ENCODE peak calls at places on chromosome X, in four cellular contexts. T is Calu3, X is retinal pigment epithelial cell, A is GM20000. Y is an unnamed sample.

GRCh38 chrX:102604327-102604726 is 5.0 kb downstream of the ARMCX5 start:
- DNase-seq in T (no peak), X (no peak), A (no peak), Y (no peak)

GRCh38 chrX:48902776-48903175 is 5.0 kb downstream of the PQBP1 start:
- DNase-seq in A (no peak), X (no peak), T (no peak), Y (no peak)

GRCh38 chrX:132467029-132467428 is 21.8 kb downstream of the MBNL3 start:
- DNase-seq in A (no peak), T (no peak), X (peak; percentile 48), Y (peak; percentile 34)

GRCh38 chrX:56588397-56589188 is 25.2 kb downstream of the UBQLN2 start:
- DNase-seq in T (no peak), A (no peak), X (no peak), Y (no peak)

GRCh38 chrX:78104447-78105176 is 564 bp downstream of the PGK1 start:
- DNase-seq in A (peak; percentile 18), T (peak; percentile 33), X (no peak), Y (peak; percentile 13)

GRCh38 chrX:9595131-9595530 is 130.3 kb downstream of the TBL1X start:
- DNase-seq in T (no peak), A (no peak), X (no peak), Y (no peak)

GRCh38 chrX:41250867-41251266 is 83.1 kb upstream of the DDX3X start:
- DNase-seq in T (no peak), A (no peak), X (no peak), Y (no peak)

GRCh38 chrX:19568422-19568821 is 53.1 kb upstream of the MAP3K15 start:
- DNase-seq in A (no peak), X (no peak), T (no peak), Y (no peak)

GRCh38 chrX:155857561-155857960 is 23.6 kb upstream of the VAMP7 start:
- DNase-seq in T (peak; percentile 8), X (no peak), A (no peak), Y (no peak)

GRCh38 chrX:133587071-133587470 is 171.8 kb upstream of the GPC4 start:
- DNase-seq in X (no peak), T (no peak), A (no peak), Y (no peak)

GRCh38 chrX:53263597-53264094 is 17.7 kb downstream of the IQSEC2 start:
- DNase-seq in X (no peak), T (peak; percentile 39), A (no peak), Y (peak; percentile 81)

GRCh38 chrX:31021537-31021936 is 50.3 kb downstream of the FTHL17 start:
- DNase-seq in A (no peak), T (no peak), X (no peak), Y (no peak)

GRCh38 chrX:140572724-140573123 is 67.9 kb upstream of the SOX3 start:
- DNase-seq in T (peak; percentile 16), X (no peak), A (peak; percentile 6), Y (peak; percentile 0)

GRCh38 chrX:118347131-118347530 is 1.2 kb downstream of the WDR44 start:
- DNase-seq in X (no peak), A (no peak), T (no peak), Y (peak; percentile 57)

GRCh38 chrX:94493405-94493804 is 819.4 kb downstream of the FAM133A start:
- DNase-seq in A (no peak), X (no peak), T (no peak), Y (no peak)

GRCh38 chrX:152428089-152428488 is 23.0 kb downstream of the GABRA3 start:
- DNase-seq in A (no peak), T (no peak), X (no peak), Y (no peak)

GRCh38 chrX:69060631-69061408 is 104.4 kb downstream of the PJA1 start:
- DNase-seq in A (peak; percentile 20), T (peak; percentile 53), X (no peak), Y (no peak)

GRCh38 chrX:31209005-31209612 is 137.3 kb upstream of the FTHL17 start:
- DNase-seq in T (no peak), A (no peak), X (no peak), Y (peak; percentile 83)

GRCh38 chrX:49166914-49167739 is 4.6 kb downstream of the MAGIX start:
- DNase-seq in A (no peak), T (peak; percentile 70), X (no peak), Y (peak; percentile 74)

GRCh38 chrX:103536071-103536470 is 16.8 kb upstream of the RAB40A start:
- DNase-seq in T (no peak), A (no peak), X (no peak), Y (no peak)

GRCh38 chrX:31223817-31224216 is 152.0 kb upstream of the FTHL17 start:
- DNase-seq in T (no peak), X (peak; percentile 15), A (peak; percentile 5), Y (peak; percentile 52)

GRCh38 chrX:44143061-44143602 is 169.9 kb upstream of the NDP start:
- DNase-seq in A (no peak), X (no peak), T (no peak), Y (no peak)

GRCh38 chrX:66399273-66399672 is 235.2 kb downstream of the HEPH start:
- DNase-seq in A (no peak), X (no peak), T (no peak), Y (no peak)

GRCh38 chrX:26958261-26958660 is 504.9 kb downstream of the PPP4R3C start:
- DNase-seq in A (no peak), T (no peak), X (no peak), Y (no peak)

GRCh38 chrX:74535633-74536141 is 78.7 kb downstream of the RLIM start:
- DNase-seq in A (peak; percentile 51), T (peak; percentile 26), X (no peak), Y (peak; percentile 31)

GRCh38 chrX:54540289-54540688 is 10.3 kb downstream of the GNL3L start:
- DNase-seq in A (no peak), X (no peak), T (no peak), Y (peak; percentile 69)

DNA sequence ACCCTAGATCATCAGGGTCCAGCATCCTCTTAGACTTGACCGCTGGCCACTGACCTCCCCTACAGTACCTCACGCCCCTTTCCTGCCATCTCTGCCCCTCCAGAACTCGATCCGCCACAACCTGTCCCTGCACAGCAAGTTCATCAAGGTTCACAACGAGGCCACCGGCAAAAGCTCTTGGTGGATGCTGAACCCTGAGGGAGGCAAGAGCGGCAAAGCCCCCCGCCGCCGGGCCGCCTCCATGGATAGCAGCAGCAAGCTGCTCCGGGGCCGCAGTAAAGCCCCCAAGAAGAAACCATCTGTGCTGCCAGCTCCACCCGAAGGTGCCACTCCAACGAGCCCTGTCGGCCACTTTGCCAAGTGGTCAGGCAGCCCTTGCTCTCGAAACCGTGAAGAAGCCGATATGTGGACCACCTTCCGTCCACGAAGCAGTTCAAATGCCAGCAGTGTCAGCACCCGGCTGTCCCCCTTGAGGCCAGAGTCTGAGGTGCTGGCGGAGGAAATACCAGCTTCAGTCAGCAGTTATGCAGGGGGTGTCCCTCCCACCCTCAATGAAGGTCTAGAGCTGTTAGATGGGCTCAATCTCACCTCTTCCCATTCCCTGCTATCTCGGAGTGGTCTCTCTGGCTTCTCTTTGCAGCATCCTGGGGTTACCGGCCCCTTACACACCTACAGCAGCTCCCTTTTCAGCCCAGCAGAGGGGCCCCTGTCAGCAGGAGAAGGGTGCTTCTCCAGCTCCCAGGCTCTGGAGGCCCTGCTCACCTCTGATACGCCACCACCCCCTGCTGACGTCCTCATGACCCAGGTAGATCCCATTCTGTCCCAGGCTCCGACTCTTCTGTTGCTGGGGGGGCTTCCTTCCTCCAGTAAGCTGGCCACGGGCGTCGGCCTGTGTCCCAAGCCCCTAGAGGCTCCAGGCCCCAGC is 5.2 kb downstream of the FOXO4 start:
- DNase-seq in T (no peak), A (no peak), X (no peak), Y (no peak)
- TF ChIP-seq CTCF in T (no peak), A (no peak), X (no peak), Y (no peak)

GRCh38 chrX:110665636-110666035 is 130.0 kb downstream of the CHRDL1 start:
- DNase-seq in X (no peak), T (peak; percentile 69), A (no peak), Y (peak; percentile 29)
- TF ChIP-seq CTCF in X (peak; percentile 85), T (peak; percentile 45), A (peak; percentile 29), Y (peak; percentile 76)

GRCh38 chrX:8044861-8045434 is 117.7 kb upstream of the PNPLA4 start:
- DNase-seq in X (no peak), T (no peak), A (no peak), Y (no peak)

GRCh38 chrX:8043546-8043945 is 116.3 kb upstream of the PNPLA4 start:
- DNase-seq in T (no peak), A (no peak), X (no peak), Y (no peak)

GRCh38 chrX:8043121-8043520 is 115.9 kb upstream of the PNPLA4 start:
- DNase-seq in X (no peak), A (no peak), T (no peak), Y (no peak)

GRCh38 chrX:8037593-8038348 is 110.6 kb upstream of the PNPLA4 start:
- DNase-seq in A (no peak), T (no peak), X (no peak), Y (no peak)

DNA sequence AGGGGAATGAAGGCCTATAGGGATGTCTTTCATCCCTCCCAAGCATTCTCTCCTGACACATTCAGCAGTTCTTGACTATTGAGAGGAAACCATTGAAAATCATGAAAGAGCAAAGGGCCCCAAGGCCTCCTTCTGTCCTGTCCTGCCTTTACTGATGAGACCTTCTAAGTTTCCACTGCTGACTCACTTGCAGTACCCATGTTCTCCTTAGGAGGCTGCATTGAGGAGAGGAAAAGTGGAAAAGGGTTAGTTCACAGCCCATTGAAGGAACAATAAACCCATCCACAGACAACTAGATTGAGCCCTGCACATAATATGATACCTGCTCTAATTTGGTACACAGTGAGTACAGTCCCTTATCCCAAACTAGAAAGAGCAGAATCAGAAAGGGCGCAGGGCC is 115.1 kb upstream of the PNPLA4 start:
- DNase-seq in T (no peak), X (no peak), A (no peak), Y (no peak)
- TF ChIP-seq CTCF in T (no peak), X (peak; percentile 44), A (no peak), Y (no peak)

GRCh38 chrX:138708268-138708667 is 3.2 kb downstream of the FGF13 start:
- DNase-seq in A (no peak), X (no peak), T (no peak), Y (no peak)

GRCh38 chrX:138710311-138710791 is 1.2 kb downstream of the FGF13 start:
- DNase-seq in X (no peak), T (no peak), A (no peak), Y (no peak)

GRCh38 chrX:138710866-138711331 is 618 bp downstream of the FGF13 start:
- DNase-seq in X (no peak), T (no peak), A (no peak), Y (no peak)

GRCh38 chrX:138709886-138710285 is 1.6 kb downstream of the FGF13 start:
- DNase-seq in A (no peak), T (no peak), X (no peak), Y (no peak)

DNA sequence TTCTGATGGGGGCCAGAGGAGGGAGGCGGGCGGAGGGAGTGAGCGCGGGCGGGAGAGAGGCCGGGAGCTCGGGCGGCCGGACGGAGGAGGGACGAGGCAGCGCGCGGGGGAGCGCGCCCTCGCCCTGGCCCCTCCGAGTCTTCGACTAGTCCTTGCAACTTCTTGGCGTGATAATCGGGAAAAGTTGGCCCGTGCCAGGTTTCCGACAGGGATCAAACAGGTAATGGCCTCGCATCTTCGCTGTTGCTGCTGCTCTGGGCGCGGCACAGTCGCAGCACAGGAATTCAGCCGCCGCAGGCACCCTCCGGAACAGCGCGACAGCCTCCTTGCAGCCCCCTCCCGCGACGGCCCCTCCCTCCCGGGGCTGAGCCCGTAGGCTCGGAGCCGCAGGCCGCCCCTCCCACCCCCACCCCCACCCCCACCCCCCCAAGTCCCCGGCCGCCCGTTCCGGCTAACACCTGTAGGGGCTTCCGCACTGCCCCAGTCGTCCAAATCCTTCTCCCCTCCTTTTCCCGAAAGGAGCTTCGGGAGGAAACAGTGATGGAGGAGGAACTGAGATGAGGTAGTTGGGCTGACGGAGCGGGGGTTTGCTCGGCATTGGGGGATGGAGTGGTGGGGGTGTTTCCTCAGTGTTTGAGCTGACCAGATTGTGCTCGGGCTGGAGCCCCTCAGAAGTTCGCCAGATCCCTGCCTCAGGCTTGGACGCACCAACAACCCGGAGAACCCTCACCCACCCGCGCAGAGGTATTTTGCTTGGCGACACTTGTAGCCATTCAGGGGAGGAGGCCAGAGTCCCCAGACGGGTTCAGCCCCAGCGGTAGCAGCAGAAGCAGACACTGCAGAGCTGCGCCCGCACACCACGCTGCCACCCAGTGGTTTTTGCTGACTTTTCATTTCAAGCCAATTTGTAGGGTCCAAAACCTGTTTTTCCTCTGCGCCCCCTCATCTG is at the start of gene FGF13:
- DNase-seq in T (no peak), X (no peak), A (peak; percentile 13), Y (no peak)
- TF ChIP-seq CTCF in T (no peak), X (peak; percentile 43), A (no peak), Y (no peak)

Y was measured in HFFc6.